ENCODE peak calls at places on chromosomes 12 and 14, in four cellular contexts. One of them, this sample, is unnamed.

GRCh38 chr14:99524091-99524661 is 43.0 kb downstream of the CCNK start:
- DNase-seq in C1 segment of cervical spinal cord: no peak
- DNase-seq in lower leg skin: no peak
- DNase-seq in psoas muscle: peak; percentile 20
- DNase-seq in this sample: no peak

GRCh38 chr14:69183735-69184134 is 7.6 kb upstream of the EXD2 start:
- DNase-seq in lower leg skin: no peak
- DNase-seq in C1 segment of cervical spinal cord: no peak
- DNase-seq in psoas muscle: no peak
- DNase-seq in this sample: no peak

GRCh38 chr12:108699955-108700563 is 31.3 kb downstream of the CORO1C start:
- DNase-seq in lower leg skin: no peak
- DNase-seq in C1 segment of cervical spinal cord: no peak
- DNase-seq in psoas muscle: no peak
- DNase-seq in this sample: no peak

GRCh38 chr14:98249057-98249456 is 1022.9 kb downstream of the BCL11B start:
- DNase-seq in lower leg skin: no peak
- DNase-seq in psoas muscle: no peak
- DNase-seq in C1 segment of cervical spinal cord: no peak
- DNase-seq in this sample: no peak

GRCh38 chr14:23284654-23285529 is 1.0 kb downstream of the HOMEZ start:
- DNase-seq in C1 segment of cervical spinal cord: no peak
- DNase-seq in lower leg skin: no peak
- DNase-seq in psoas muscle: no peak
- DNase-seq in this sample: no peak

GRCh38 chr12:18690653-18691052 is 47.2 kb downstream of the PLCZ1 start:
- DNase-seq in lower leg skin: no peak
- DNase-seq in psoas muscle: no peak
- DNase-seq in C1 segment of cervical spinal cord: no peak
- DNase-seq in this sample: peak; percentile 98

GRCh38 chr12:6608592-6609311 is 1.6 kb upstream of the CHD4 start:
- DNase-seq in lower leg skin: peak; percentile 93
- DNase-seq in C1 segment of cervical spinal cord: no peak
- DNase-seq in psoas muscle: peak; percentile 41
- DNase-seq in this sample: no peak

GRCh38 chr12:8127138-8127537 is 3.7 kb downstream of the CLEC4A start:
- DNase-seq in psoas muscle: no peak
- DNase-seq in C1 segment of cervical spinal cord: no peak
- DNase-seq in lower leg skin: no peak
- DNase-seq in this sample: no peak

GRCh38 chr14:86935241-86935640 is 1057.7 kb downstream of the GALC start:
- DNase-seq in lower leg skin: no peak
- DNase-seq in psoas muscle: no peak
- DNase-seq in C1 segment of cervical spinal cord: no peak
- DNase-seq in this sample: no peak

GRCh38 chr14:60184597-60185555 is 19.7 kb upstream of the DHRS7 start:
- DNase-seq in C1 segment of cervical spinal cord: no peak
- DNase-seq in lower leg skin: no peak
- DNase-seq in psoas muscle: no peak
- DNase-seq in this sample: no peak

GRCh38 chr14:95439881-95440280 is 76.6 kb downstream of the SYNE3 start:
- DNase-seq in psoas muscle: no peak
- DNase-seq in C1 segment of cervical spinal cord: no peak
- DNase-seq in lower leg skin: no peak
- DNase-seq in this sample: no peak

GRCh38 chr14:72726444-72726843 is 167.5 kb downstream of the DPF3 start:
- DNase-seq in C1 segment of cervical spinal cord: no peak
- DNase-seq in lower leg skin: no peak
- DNase-seq in psoas muscle: no peak
- DNase-seq in this sample: no peak

GRCh38 chr12:92574911-92575570 is 127.7 kb upstream of the PLEKHG7 start:
- DNase-seq in psoas muscle: no peak
- DNase-seq in C1 segment of cervical spinal cord: no peak
- DNase-seq in lower leg skin: no peak
- DNase-seq in this sample: no peak

GRCh38 chr12:112979281-112979680 is 962 bp downstream of the OAS2 start:
- DNase-seq in psoas muscle: no peak
- DNase-seq in C1 segment of cervical spinal cord: no peak
- DNase-seq in lower leg skin: no peak
- DNase-seq in this sample: no peak

GRCh38 chr12:94039199-94039840 is 109.1 kb upstream of the PLXNC1 start:
- DNase-seq in psoas muscle: no peak
- DNase-seq in C1 segment of cervical spinal cord: no peak
- DNase-seq in lower leg skin: no peak
- DNase-seq in this sample: no peak

GRCh38 chr12:123931686-123932321 is 40.8 kb downstream of the CCDC92 start:
- DNase-seq in psoas muscle: no peak
- DNase-seq in C1 segment of cervical spinal cord: no peak
- DNase-seq in lower leg skin: no peak
- DNase-seq in this sample: no peak